ENCODE peak calls at places on chromosome 1, in six cellular contexts. C is H1, B is HepG2, X is K562, D is GM12891, L is GM12878. Y is an unnamed sample.

GRCh38 chr1:211580303-211580687 is 1.3 kb upstream of the SLC30A1 start:
- DNase-seq in C (no peak), B (no peak), X (no peak), D (no peak), L (no peak), Y (no peak)

GRCh38 chr1:64664287-64664686 is 80.6 kb upstream of the RAVER2 start:
- DNase-seq in C (no peak), B (no peak), X (no peak), D (no peak), L (no peak), Y (no peak)

GRCh38 chr1:45673956-45674355 is 12.4 kb downstream of the GPBP1L1 start:
- DNase-seq in C (no peak), B (no peak), X (no peak), D (no peak), L (no peak), Y (no peak)

GRCh38 chr1:109268431-109269211 is 14.3 kb downstream of the PSRC1 start:
- DNase-seq in C (no peak), B (no peak), X (no peak), D (no peak), L (no peak), Y (no peak)

GRCh38 chr1:199282910-199283309 is 644.1 kb downstream of the PTPRC start:
- DNase-seq in C (no peak), B (no peak), X (no peak), D (no peak), L (no peak), Y (no peak)

GRCh38 chr1:53956308-53957168 is 10.4 kb downstream of the LRRC42 start:
- DNase-seq in C (no peak), B (no peak), X (no peak), D (no peak), L (no peak), Y (no peak)

GRCh38 chr1:187646536-187647128 is 817.9 kb downstream of the PLA2G4A start:
- DNase-seq in C (no peak), B (no peak), X (no peak), D (no peak), L (no peak), Y (no peak)

GRCh38 chr1:53303651-53304515 is 24.0 kb downstream of the LRP8 start:
- DNase-seq in C (no peak), B (no peak), X (no peak), D (no peak), L (no peak), Y (no peak)

GRCh38 chr1:235901461-235901860 is 34.8 kb upstream of the LYST start:
- DNase-seq in C (no peak), B (no peak), X (no peak), D (no peak), L (no peak), Y (no peak)

GRCh38 chr1:84135341-84135740 is 8.7 kb upstream of the PRKACB start:
- DNase-seq in C (no peak), B (no peak), X (no peak), D (no peak), L (no peak), Y (no peak)

GRCh38 chr1:109272021-109272799 is 10.7 kb downstream of the PSRC1 start:
- DNase-seq in C (no peak), B (no peak), X (no peak), D (no peak), L (no peak), Y (no peak)

GRCh38 chr1:16205891-16206546 is 6.4 kb downstream of the ARHGEF19 start:
- DNase-seq in C (no peak), B (no peak), X (no peak), D (no peak), L (no peak), Y (no peak)

GRCh38 chr1:8661185-8662110 is 156.0 kb downstream of the RERE start:
- DNase-seq in C (no peak), B (no peak), X (peak), D (no peak), L (peak), Y (no peak)

GRCh38 chr1:214453109-214453722 is 98.2 kb downstream of the PTPN14 start:
- DNase-seq in C (no peak), B (no peak), X (no peak), D (no peak), L (no peak), Y (no peak)

GRCh38 chr1:116574581-116575291 is 3.9 kb upstream of the CD58 start:
- DNase-seq in C (no peak), B (peak), X (peak), D (peak), L (no peak), Y (no peak)

GRCh38 chr1:30880631-30881155 is 27.9 kb downstream of the SDC3 start:
- DNase-seq in C (no peak), B (no peak), X (no peak), D (no peak), L (no peak), Y (no peak)

GRCh38 chr1:30879940-30880339 is 28.6 kb downstream of the SDC3 start:
- DNase-seq in C (no peak), B (no peak), X (no peak), D (no peak), L (no peak), Y (no peak)

GRCh38 chr1:30878559-30878958 is 30.0 kb downstream of the SDC3 start:
- DNase-seq in C (no peak), B (no peak), X (no peak), D (no peak), L (no peak), Y (no peak)

GRCh38 chr1:30878016-30878415 is 30.5 kb downstream of the SDC3 start:
- DNase-seq in C (no peak), B (no peak), X (no peak), D (no peak), L (no peak), Y (no peak)

GRCh38 chr1:30879126-30879786 is 29.3 kb downstream of the SDC3 start:
- DNase-seq in C (no peak), B (no peak), X (no peak), D (no peak), L (no peak), Y (no peak)
- TF ChIP-seq POLR2AphosphoS5 in C (no peak), B (no peak), X (no peak), D (no peak), L (no peak), Y (no peak)

GRCh38 chr1:47894718-47895393 is 102.3 kb downstream of the TRABD2B start:
- DNase-seq in C (peak), B (no peak), X (no peak), D (no peak), L (no peak), Y (no peak)
- TF ChIP-seq TAF1 in C (no peak), B (no peak), X (no peak), D (no peak), L (no peak), Y (no peak)

GRCh38 chr1:42172394-42173133 is 8.0 kb upstream of the GUCA2A start:
- DNase-seq in C (no peak), B (peak), X (peak), D (no peak), L (no peak), Y (no peak)
- TF ChIP-seq POLR2A in C (no peak), B (no peak), X (no peak), D (no peak), L (peak), Y (no peak)

DNA sequence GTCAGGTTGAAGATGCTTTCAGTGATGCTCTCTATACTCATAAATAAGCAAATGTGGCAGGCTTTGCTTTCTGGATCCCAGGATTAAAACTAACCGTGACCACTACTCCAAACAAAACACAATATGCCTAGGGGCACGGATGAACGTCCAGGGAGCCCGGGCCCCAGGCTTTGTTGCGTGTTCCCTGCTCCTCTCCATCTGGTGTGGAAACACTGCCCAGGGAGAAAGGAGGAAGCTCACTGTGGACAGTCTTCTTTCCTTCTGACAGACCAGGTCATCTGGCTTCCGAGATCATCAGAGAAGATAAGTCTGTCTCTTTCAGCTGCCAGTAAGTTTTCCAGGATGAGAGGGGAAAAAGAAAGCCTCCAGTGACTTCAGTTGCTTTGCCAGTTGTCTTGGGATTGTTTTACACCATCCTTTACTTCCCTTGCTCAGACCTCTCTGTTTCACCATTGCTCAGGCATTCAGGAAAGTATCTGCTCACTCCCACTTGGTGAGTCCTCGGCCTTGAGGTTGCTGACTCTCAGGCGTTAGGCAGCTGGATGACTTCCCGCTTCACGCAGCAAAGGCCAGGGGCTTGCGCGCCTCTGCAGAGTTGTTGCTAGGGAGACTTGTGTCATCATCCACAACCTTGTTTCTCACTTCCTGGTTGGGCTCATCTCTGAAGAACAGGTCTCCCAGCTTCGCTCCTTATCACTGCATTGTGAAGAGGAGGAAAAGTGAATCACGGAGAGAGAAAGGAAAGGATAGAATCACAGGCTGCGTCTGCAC is 20.6 kb upstream of the PGD start:
- DNase-seq in C (no peak), B (no peak), X (peak), D (no peak), L (no peak), Y (no peak)
- TF ChIP-seq POLR2AphosphoS5 in C (no peak), B (no peak), X (no peak), D (no peak), L (no peak), Y (no peak)

GRCh38 chr1:68429233-68429804 is 20.4 kb downstream of the RPE65 start:
- DNase-seq in C (no peak), B (no peak), X (no peak), D (no peak), L (no peak), Y (no peak)
- TF ChIP-seq TAF1 in C (no peak), B (no peak), X (no peak), D (no peak), L (no peak), Y (no peak)

GRCh38 chr1:9824702-9825089 is 931 bp upstream of the CLSTN1 start:
- DNase-seq in C (no peak), B (no peak), X (no peak), D (no peak), L (no peak), Y (no peak)

GRCh38 chr1:9822897-9823692 is 670 bp downstream of the CLSTN1 start:
- DNase-seq in C (no peak), B (no peak), X (peak), D (no peak), L (no peak), Y (no peak)

GRCh38 chr1:9822490-9822889 is 1.3 kb downstream of the CLSTN1 start:
- DNase-seq in C (no peak), B (no peak), X (no peak), D (no peak), L (no peak), Y (no peak)

GRCh38 chr1:9823943-9824701 is at the start of gene CLSTN1:
- DNase-seq in C (no peak), B (peak), X (peak), D (peak), L (peak), Y (peak)

GRCh38 chr1:9823693-9823942 is 147 bp downstream of the CLSTN1 start:
- DNase-seq in C (no peak), B (no peak), X (no peak), D (no peak), L (no peak), Y (no peak)
- TF ChIP-seq POLR2A in C (no peak), B (no peak), X (peak), D (no peak), L (peak), Y (peak)